ENCODE peak calls at places on chromosomes 13 and 19, in six cellular contexts. One of them, this sample, is unnamed.

GRCh38 chr13:41981961-41982723 is 21.2 kb upstream of the VWA8 start:
- DNase-seq in A673: no peak
- DNase-seq in upper lobe of left lung: no peak
- DNase-seq in epithelial cell of proximal tubule: no peak
- DNase-seq in ascending aorta: no peak
- DNase-seq in suprapubic skin: no peak
- DNase-seq in this sample: no peak

GRCh38 chr19:53879145-53880037 is 2.6 kb upstream of the PRKCG start:
- DNase-seq in suprapubic skin: peak
- DNase-seq in A673: peak
- DNase-seq in ascending aorta: peak
- DNase-seq in epithelial cell of proximal tubule: no peak
- DNase-seq in upper lobe of left lung: peak
- DNase-seq in this sample: peak

GRCh38 chr13:107866666-107867623 is 348.4 kb downstream of the LIG4 start:
- DNase-seq in A673: peak
- DNase-seq in suprapubic skin: no peak
- DNase-seq in ascending aorta: no peak
- DNase-seq in epithelial cell of proximal tubule: no peak
- DNase-seq in upper lobe of left lung: no peak
- DNase-seq in this sample: no peak

GRCh38 chr13:44969858-44970484 is 19.3 kb downstream of the NUFIP1 start:
- DNase-seq in suprapubic skin: no peak
- DNase-seq in epithelial cell of proximal tubule: peak
- DNase-seq in upper lobe of left lung: no peak
- DNase-seq in A673: peak
- DNase-seq in ascending aorta: no peak
- DNase-seq in this sample: peak

GRCh38 chr13:73625562-73626339 is 508.5 kb downstream of the KLF12 start:
- DNase-seq in A673: no peak
- DNase-seq in epithelial cell of proximal tubule: no peak
- DNase-seq in suprapubic skin: no peak
- DNase-seq in ascending aorta: no peak
- DNase-seq in upper lobe of left lung: no peak
- DNase-seq in this sample: no peak

GRCh38 chr13:101544979-101545378 is 92.5 kb downstream of the ITGBL1 start:
- DNase-seq in ascending aorta: no peak
- DNase-seq in suprapubic skin: no peak
- DNase-seq in epithelial cell of proximal tubule: no peak
- DNase-seq in A673: no peak
- DNase-seq in upper lobe of left lung: no peak
- DNase-seq in this sample: no peak

GRCh38 chr13:20475927-20476691 is 49.5 kb downstream of the CRYL1 start:
- DNase-seq in ascending aorta: no peak
- DNase-seq in epithelial cell of proximal tubule: no peak
- DNase-seq in A673: no peak
- DNase-seq in upper lobe of left lung: peak
- DNase-seq in suprapubic skin: no peak
- DNase-seq in this sample: no peak

GRCh38 chr19:33883869-33884519 is 87.3 kb downstream of the KCTD15 start:
- DNase-seq in A673: peak
- DNase-seq in suprapubic skin: no peak
- DNase-seq in ascending aorta: no peak
- DNase-seq in upper lobe of left lung: no peak
- DNase-seq in epithelial cell of proximal tubule: no peak
- DNase-seq in this sample: no peak

GRCh38 chr13:96940961-96941360 is 53.3 kb downstream of the OXGR1 start:
- DNase-seq in upper lobe of left lung: no peak
- DNase-seq in suprapubic skin: no peak
- DNase-seq in ascending aorta: no peak
- DNase-seq in epithelial cell of proximal tubule: no peak
- DNase-seq in A673: no peak
- DNase-seq in this sample: no peak

GRCh38 chr19:18173054-18173571 is 500 bp upstream of the IFI30 start:
- DNase-seq in ascending aorta: no peak
- DNase-seq in A673: no peak
- DNase-seq in epithelial cell of proximal tubule: no peak
- DNase-seq in suprapubic skin: peak
- DNase-seq in upper lobe of left lung: peak
- DNase-seq in this sample: no peak

GRCh38 chr19:29524912-29525870 is 603 bp upstream of the VSTM2B start:
- DNase-seq in ascending aorta: no peak
- DNase-seq in epithelial cell of proximal tubule: no peak
- DNase-seq in suprapubic skin: no peak
- DNase-seq in A673: no peak
- DNase-seq in upper lobe of left lung: no peak
- DNase-seq in this sample: no peak

GRCh38 chr19:3682286-3682685 is 18.0 kb downstream of the PIP5K1C start:
- DNase-seq in A673: no peak
- DNase-seq in ascending aorta: no peak
- DNase-seq in upper lobe of left lung: no peak
- DNase-seq in epithelial cell of proximal tubule: no peak
- DNase-seq in suprapubic skin: no peak
- DNase-seq in this sample: no peak

GRCh38 chr19:54158812-54159351 is 639 bp downstream of the LENG1 start:
- DNase-seq in suprapubic skin: no peak
- DNase-seq in upper lobe of left lung: no peak
- DNase-seq in ascending aorta: no peak
- DNase-seq in epithelial cell of proximal tubule: no peak
- DNase-seq in A673: peak
- DNase-seq in this sample: no peak

GRCh38 chr19:49400034-49400433 is 12.0 kb downstream of the KASH5 start:
- DNase-seq in upper lobe of left lung: peak
- DNase-seq in A673: no peak
- DNase-seq in suprapubic skin: no peak
- DNase-seq in epithelial cell of proximal tubule: no peak
- DNase-seq in ascending aorta: no peak
- DNase-seq in this sample: no peak

GRCh38 chr19:13959141-13959961 is 7.0 kb downstream of the DCAF15 start:
- DNase-seq in ascending aorta: no peak
- DNase-seq in suprapubic skin: no peak
- DNase-seq in A673: no peak
- DNase-seq in epithelial cell of proximal tubule: no peak
- DNase-seq in upper lobe of left lung: no peak
- DNase-seq in this sample: no peak

GRCh38 chr13:29921542-29921941 is 71.1 kb upstream of the UBL3 start:
- DNase-seq in upper lobe of left lung: no peak
- DNase-seq in epithelial cell of proximal tubule: no peak
- DNase-seq in A673: no peak
- DNase-seq in ascending aorta: no peak
- DNase-seq in suprapubic skin: no peak
- DNase-seq in this sample: no peak

GRCh38 chr13:106145997-106146864 is 389.2 kb downstream of the EFNB2 start:
- DNase-seq in ascending aorta: no peak
- DNase-seq in upper lobe of left lung: peak
- DNase-seq in epithelial cell of proximal tubule: no peak
- DNase-seq in A673: no peak
- DNase-seq in suprapubic skin: no peak
- DNase-seq in this sample: no peak
- TF ChIP-seq CTCF in ascending aorta: no peak
- TF ChIP-seq CTCF in upper lobe of left lung: no peak
- TF ChIP-seq CTCF in epithelial cell of proximal tubule: no peak
- TF ChIP-seq CTCF in A673: peak
- TF ChIP-seq CTCF in suprapubic skin: no peak
- TF ChIP-seq CTCF in this sample: no peak

GRCh38 chr19:290539-291521 is at the start of gene PLPP2:
- DNase-seq in A673: no peak
- DNase-seq in ascending aorta: no peak
- DNase-seq in upper lobe of left lung: peak
- DNase-seq in suprapubic skin: no peak
- DNase-seq in epithelial cell of proximal tubule: no peak
- DNase-seq in this sample: no peak

GRCh38 chr19:291561-292280 is 518 bp upstream of the PLPP2 start:
- DNase-seq in ascending aorta: no peak
- DNase-seq in suprapubic skin: no peak
- DNase-seq in epithelial cell of proximal tubule: no peak
- DNase-seq in upper lobe of left lung: no peak
- DNase-seq in A673: peak
- DNase-seq in this sample: no peak

GRCh38 chr19:287381-287871 is 3.8 kb downstream of the PLPP2 start:
- DNase-seq in ascending aorta: no peak
- DNase-seq in suprapubic skin: no peak
- DNase-seq in epithelial cell of proximal tubule: no peak
- DNase-seq in A673: no peak
- DNase-seq in upper lobe of left lung: no peak
- DNase-seq in this sample: no peak

GRCh38 chr19:288911-289310 is 2.3 kb downstream of the PLPP2 start:
- DNase-seq in epithelial cell of proximal tubule: no peak
- DNase-seq in upper lobe of left lung: no peak
- DNase-seq in A673: no peak
- DNase-seq in suprapubic skin: no peak
- DNase-seq in ascending aorta: no peak
- DNase-seq in this sample: no peak

DNA sequence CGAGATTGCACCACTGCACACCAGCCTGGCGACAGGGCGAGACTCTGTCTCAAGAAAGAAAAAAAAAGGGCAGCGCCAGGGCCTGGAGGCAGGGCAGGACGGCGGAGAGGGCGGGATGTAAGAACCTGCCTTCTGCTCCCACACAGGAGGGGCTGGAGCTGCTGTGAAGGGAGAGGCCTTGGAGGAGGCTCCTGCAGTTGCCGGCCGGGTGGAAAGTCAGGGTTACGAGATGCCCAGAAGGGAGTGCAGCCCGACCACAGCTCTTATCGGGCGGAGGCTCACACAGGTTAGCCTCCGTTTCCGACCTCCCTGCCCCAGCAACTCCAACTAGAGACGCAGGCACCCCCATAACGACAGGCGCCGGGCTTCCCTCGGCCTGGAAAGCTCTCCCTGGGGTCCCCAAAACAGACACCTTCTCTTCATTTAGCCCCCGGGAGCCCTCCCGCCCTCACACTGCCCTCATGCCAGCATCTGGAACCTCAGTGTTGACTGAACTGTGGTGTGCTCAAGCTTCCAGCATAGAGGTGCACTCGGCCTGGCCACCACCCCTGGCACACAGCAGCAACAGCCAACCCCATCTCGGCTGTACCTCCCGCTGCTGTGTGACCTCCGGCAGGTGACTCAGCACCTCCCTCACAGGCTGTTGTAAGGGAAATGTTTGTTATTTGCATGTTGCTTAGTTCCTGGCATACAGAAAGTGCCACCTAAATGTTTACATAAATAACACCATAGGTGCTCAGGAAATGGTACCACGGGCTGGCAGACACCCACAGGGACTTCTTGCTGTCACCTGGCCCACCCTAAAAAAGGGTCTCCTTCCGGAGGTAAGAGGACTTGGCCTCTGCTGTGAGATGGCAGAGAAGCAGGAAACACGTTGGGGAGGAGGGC is 1.3 kb downstream of the PLPP2 start:
- DNase-seq in upper lobe of left lung: peak
- DNase-seq in epithelial cell of proximal tubule: peak
- DNase-seq in ascending aorta: no peak
- DNase-seq in suprapubic skin: no peak
- DNase-seq in A673: no peak
- DNase-seq in this sample: peak
- H3K4me3 ChIP-seq in upper lobe of left lung: no peak
- H3K4me3 ChIP-seq in epithelial cell of proximal tubule: peak
- H3K4me3 ChIP-seq in ascending aorta: peak
- H3K4me3 ChIP-seq in suprapubic skin: peak
- H3K4me3 ChIP-seq in A673: peak
- H3K4me3 ChIP-seq in this sample: peak

GRCh38 chr13:95697052-95697680 is 20.2 kb downstream of the DNAJC3 start:
- DNase-seq in epithelial cell of proximal tubule: no peak
- DNase-seq in ascending aorta: no peak
- DNase-seq in upper lobe of left lung: no peak
- DNase-seq in suprapubic skin: no peak
- DNase-seq in A673: no peak
- DNase-seq in this sample: no peak

GRCh38 chr13:95698047-95698749 is 21.3 kb downstream of the DNAJC3 start:
- DNase-seq in ascending aorta: no peak
- DNase-seq in upper lobe of left lung: no peak
- DNase-seq in suprapubic skin: no peak
- DNase-seq in A673: no peak
- DNase-seq in epithelial cell of proximal tubule: no peak
- DNase-seq in this sample: no peak
- TF ChIP-seq CTCF in ascending aorta: no peak
- TF ChIP-seq CTCF in upper lobe of left lung: no peak
- TF ChIP-seq CTCF in suprapubic skin: no peak
- TF ChIP-seq CTCF in A673: peak
- TF ChIP-seq CTCF in epithelial cell of proximal tubule: peak
- TF ChIP-seq CTCF in this sample: peak

GRCh38 chr13:110462091-110462490 is 99.4 kb downstream of the RAB20 start:
- DNase-seq in epithelial cell of proximal tubule: no peak
- DNase-seq in suprapubic skin: no peak
- DNase-seq in A673: no peak
- DNase-seq in ascending aorta: no peak
- DNase-seq in upper lobe of left lung: no peak
- DNase-seq in this sample: no peak
- H3K4me3 ChIP-seq in epithelial cell of proximal tubule: no peak
- H3K4me3 ChIP-seq in suprapubic skin: no peak
- H3K4me3 ChIP-seq in A673: no peak
- H3K4me3 ChIP-seq in ascending aorta: no peak
- H3K4me3 ChIP-seq in upper lobe of left lung: no peak
- H3K4me3 ChIP-seq in this sample: no peak

GRCh38 chr19:6551607-6552450 is 21.0 kb downstream of the TNFSF9 start:
- DNase-seq in epithelial cell of proximal tubule: no peak
- DNase-seq in A673: peak
- DNase-seq in upper lobe of left lung: no peak
- DNase-seq in ascending aorta: no peak
- DNase-seq in suprapubic skin: no peak
- DNase-seq in this sample: no peak
- TF ChIP-seq CTCF in epithelial cell of proximal tubule: no peak
- TF ChIP-seq CTCF in A673: peak
- TF ChIP-seq CTCF in upper lobe of left lung: no peak
- TF ChIP-seq CTCF in ascending aorta: no peak
- TF ChIP-seq CTCF in suprapubic skin: peak
- TF ChIP-seq CTCF in this sample: peak